ENCODE peak calls at places on chromosomes 3 and 15, in four cellular contexts. Y, Q, H and G are unnamed samples.

GRCh38 chr3:10193692-10194327 is 29.1 kb downstream of the IRAK2 start:
- DNase-seq in H (no peak), Q (no peak), Y (no peak), G (no peak)

GRCh38 chr15:48411971-48412591 is 80.9 kb downstream of the DUT start:
- DNase-seq in Q (no peak), H (no peak), Y (no peak), G (no peak)

GRCh38 chr3:94548581-94549316 is 485.9 kb downstream of the NSUN3 start:
- DNase-seq in Q (no peak), H (no peak), Y (no peak), G (peak)

GRCh38 chr3:159884661-159885402 is 103.8 kb upstream of the IL12A start:
- DNase-seq in Q (peak), H (no peak), Y (peak), G (no peak)

GRCh38 chr3:157135671-157136396 is 24.1 kb downstream of the CCNL1 start:
- DNase-seq in Y (peak), H (no peak), Q (peak), G (no peak)

GRCh38 chr3:976021-976420 is 116.8 kb upstream of the CNTN6 start:
- DNase-seq in Y (no peak), Q (no peak), H (no peak), G (no peak)

GRCh38 chr3:42071720-42072582 is 19.2 kb upstream of the TRAK1 start:
- DNase-seq in Q (no peak), H (no peak), Y (peak), G (no peak)

GRCh38 chr15:74324714-74325113 is 42.7 kb downstream of the CYP11A1 start:
- DNase-seq in Q (no peak), Y (no peak), H (no peak), G (no peak)

GRCh38 chr3:131474115-131474514 is 28.7 kb downstream of the MRPL3 start:
- DNase-seq in H (no peak), Q (no peak), Y (no peak), G (no peak)

GRCh38 chr3:196502775-196503181 is 790 bp downstream of the RNF168 start:
- DNase-seq in Q (peak), Y (peak), H (no peak), G (no peak)

GRCh38 chr15:88976656-88977055 is 63.5 kb upstream of the MFGE8 start:
- DNase-seq in H (no peak), Y (no peak), Q (no peak), G (no peak)

GRCh38 chr15:83082730-83083386 is 15.8 kb upstream of the BTBD1 start:
- DNase-seq in Y (no peak), H (no peak), Q (no peak), G (no peak)

GRCh38 chr15:85607141-85607806 is 187.5 kb downstream of the KLHL25 start:
- DNase-seq in Y (peak), Q (no peak), H (no peak), G (no peak)

GRCh38 chr3:177601120-177601519 is 403.8 kb upstream of the TBL1XR1 start:
- DNase-seq in Q (no peak), H (no peak), Y (no peak), G (no peak)

GRCh38 chr3:58001979-58002378 is 6.2 kb upstream of the FLNB start:
- DNase-seq in H (no peak), Y (no peak), Q (no peak), G (no peak)

GRCh38 chr3:189108735-189109134 is 63.0 kb upstream of the TPRG1 start:
- DNase-seq in Y (no peak), H (no peak), Q (no peak), G (no peak)

GRCh38 chr3:167709690-167710089 is 25.0 kb downstream of the PDCD10 start:
- DNase-seq in Q (no peak), Y (no peak), H (no peak), G (no peak)

GRCh38 chr3:133693821-133694220 is 32.1 kb upstream of the TOPBP1 start:
- DNase-seq in Y (no peak), Q (no peak), H (no peak), G (no peak)

GRCh38 chr3:149128856-149129255 is 582 bp upstream of the HPS3 start:
- DNase-seq in Q (no peak), Y (no peak), H (no peak), G (no peak)
- TF ChIP-seq ETV6 in Q (no peak), Y (no peak), H (no peak), G (no peak)

GRCh38 chr3:48273594-48274211 is 32.8 kb downstream of the ZNF589 start:
- DNase-seq in Y (peak), H (peak), Q (peak), G (peak)
- TF ChIP-seq ESRRA in Y (no peak), H (no peak), Q (no peak), G (no peak)

DNA sequence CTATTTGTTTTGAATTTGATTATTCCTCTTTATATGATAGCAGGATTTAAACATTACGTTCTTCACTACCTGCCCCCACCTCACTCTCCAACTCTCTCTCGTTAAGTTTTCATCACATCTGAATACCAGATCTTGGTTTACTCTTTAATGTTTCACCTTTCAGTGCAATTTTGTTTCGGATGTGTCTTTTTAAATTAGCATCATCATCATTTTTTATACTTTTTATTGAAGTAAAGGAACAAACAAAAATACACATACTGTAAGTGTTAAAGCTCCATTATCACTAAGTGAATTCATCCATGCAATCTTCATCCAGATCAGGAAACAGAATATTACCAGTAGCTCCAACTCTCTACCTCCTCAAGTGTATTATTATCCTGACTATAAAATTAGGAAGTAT is 310.6 kb downstream of the C3orf38 start:
- DNase-seq in Q (no peak), Y (no peak), H (no peak), G (no peak)
- TF ChIP-seq ATF3 in Q (no peak), Y (no peak), H (no peak), G (no peak)

DNA sequence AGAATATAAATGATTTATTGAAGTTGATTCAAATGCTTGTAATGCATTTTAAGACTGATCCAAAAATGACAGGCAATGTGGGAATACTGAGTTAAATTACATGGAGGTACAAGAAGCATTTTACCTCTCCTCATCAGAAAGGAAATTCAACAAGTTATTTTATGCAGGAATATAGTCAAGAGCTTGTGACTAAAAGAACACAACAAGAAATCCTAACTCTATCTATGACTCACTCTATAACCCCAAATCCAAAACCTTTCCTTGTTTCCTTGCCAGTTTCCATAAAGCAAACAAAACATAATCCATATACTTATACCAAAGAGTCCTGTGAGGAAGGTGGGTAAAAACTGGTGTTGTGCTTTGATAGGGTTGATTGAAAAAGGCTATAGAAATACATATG is 30.8 kb downstream of the SIN3A start:
- DNase-seq in H (no peak), Y (no peak), Q (no peak), G (no peak)
- TF ChIP-seq ETV6 in H (no peak), Y (no peak), Q (no peak), G (no peak)

DNA sequence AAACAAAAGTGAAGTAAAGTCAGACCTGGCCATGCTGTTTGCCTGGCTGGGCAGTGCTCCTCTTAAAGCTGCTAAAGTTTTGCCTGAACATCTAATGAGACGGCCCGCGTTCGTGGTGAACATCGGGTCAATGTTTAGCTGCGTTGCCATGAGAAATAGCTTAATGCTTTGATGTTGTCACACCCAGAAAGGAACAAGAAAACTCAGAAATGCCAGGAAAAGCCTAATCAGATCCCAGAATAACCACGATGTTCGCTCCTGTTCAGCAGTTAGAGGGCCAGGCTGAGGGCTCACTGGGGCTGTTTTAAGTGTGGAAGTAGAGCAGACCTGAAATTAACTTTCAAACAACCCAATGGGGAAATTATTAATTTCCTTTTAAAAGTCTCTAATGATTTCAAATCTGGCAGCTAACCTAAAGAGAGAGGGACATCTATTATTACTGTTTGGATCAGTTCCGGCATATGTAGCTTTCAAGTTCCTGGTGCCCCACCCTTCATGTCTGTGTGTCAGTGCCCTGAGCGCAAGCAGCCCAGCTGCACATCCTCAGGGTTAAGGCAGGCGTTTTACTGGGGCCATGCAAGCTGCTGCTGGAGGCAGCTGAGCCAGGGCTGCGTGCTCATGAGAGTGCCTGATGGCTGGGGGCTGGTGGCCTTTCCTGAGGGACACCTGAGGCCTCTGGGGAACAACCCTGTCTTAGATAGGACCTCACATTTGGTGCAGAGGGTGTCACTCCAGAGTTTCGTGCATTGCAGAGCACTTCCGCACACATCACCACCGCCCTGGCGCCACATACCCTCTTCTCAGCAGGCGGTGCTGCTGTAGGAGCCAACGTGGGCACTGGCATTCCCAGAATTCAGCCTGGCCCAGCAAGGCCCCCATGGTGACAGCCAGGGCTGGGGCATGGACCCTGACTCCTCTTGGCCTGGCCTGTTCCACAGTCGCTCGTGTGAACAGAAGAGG is 76.6 kb downstream of the LRRK1 start:
- DNase-seq in Q (no peak), H (no peak), Y (no peak), G (no peak)
- TF ChIP-seq ESRRA in Q (no peak), H (no peak), Y (no peak), G (no peak)

DNA sequence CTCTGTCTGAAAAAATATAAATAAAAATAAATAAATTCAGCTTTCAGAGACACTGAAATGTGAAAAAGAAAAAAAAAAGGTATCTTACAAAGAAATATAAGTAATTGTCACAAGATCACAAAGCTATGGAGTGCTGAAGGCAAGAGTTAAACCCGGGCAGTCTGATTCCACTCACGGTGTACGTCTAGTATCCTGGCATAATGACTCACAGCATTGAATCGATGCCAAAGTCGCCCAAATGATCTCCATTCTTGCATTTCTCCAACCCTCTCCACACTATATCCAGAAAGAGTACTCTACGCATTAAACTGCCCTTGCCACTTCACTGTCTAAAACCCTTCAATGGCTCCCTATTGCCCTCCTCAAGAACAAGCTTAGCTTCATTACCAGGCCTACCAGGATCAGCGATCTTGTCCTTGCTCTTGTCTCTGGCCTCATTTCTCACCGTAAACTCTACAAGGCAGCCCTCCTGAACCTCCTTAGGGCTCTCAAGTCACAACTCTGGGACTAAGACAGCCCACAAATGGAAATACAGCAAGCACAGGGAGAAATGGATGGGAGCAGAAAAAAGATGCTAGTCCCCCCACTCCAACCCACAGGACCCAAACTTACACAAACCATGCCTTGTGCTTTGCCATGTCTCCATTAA is 7.7 kb downstream of the SUCLG2 start:
- DNase-seq in H (no peak), Y (no peak), Q (no peak), G (no peak)
- TF ChIP-seq ATF3 in H (no peak), Y (no peak), Q (no peak), G (no peak)